ENCODE peak calls at places on chromosomes 3 and 15, in four cellular contexts. Z is epithelial cell of esophagus, C is left ventricle myocardium inferior, D is fibroblast of pulmonary artery. H is an unnamed sample.

GRCh38 chr3:126342991-126343661 is 14.1 kb downstream of the KLF15 start:
- DNase-seq in Z (no peak), C (no peak), D (peak; percentile 11), H (peak; percentile 33)

GRCh38 chr15:60601098-60601497 is 122.2 kb upstream of the ICE2 start:
- DNase-seq in D (no peak), Z (no peak), C (no peak), H (no peak)

GRCh38 chr3:143597774-143598652 is 250.3 kb downstream of the SLC9A9 start:
- DNase-seq in C (no peak), D (no peak), Z (peak; percentile 38), H (no peak)

GRCh38 chr15:43186003-43186353 is 775 bp downstream of the CCNDBP1 start:
- DNase-seq in C (no peak), Z (no peak), D (no peak), H (no peak)

GRCh38 chr3:118833075-118833474 is 201.6 kb downstream of the IGSF11 start:
- DNase-seq in C (no peak), D (no peak), Z (no peak), H (no peak)

GRCh38 chr3:187714404-187714979 is 12.1 kb upstream of the RTP2 start:
- DNase-seq in Z (peak; percentile 80), C (peak; percentile 40), D (peak; percentile 82), H (peak; percentile 88)

GRCh38 chr3:181613191-181613590 is 98.5 kb upstream of the SOX2 start:
- DNase-seq in Z (no peak), C (no peak), D (no peak), H (no peak)

GRCh38 chr15:87038404-87038803 is 958.7 kb downstream of the AGBL1 start:
- DNase-seq in Z (no peak), C (no peak), D (no peak), H (no peak)

GRCh38 chr15:96347181-96348111 is 16.9 kb downstream of the NR2F2 start:
- DNase-seq in Z (peak; percentile 73), C (peak; percentile 43), D (peak; percentile 80), H (peak; percentile 84)

GRCh38 chr3:127135241-127136023 is 57.5 kb upstream of the PRR23E start:
- DNase-seq in C (peak; percentile 51), Z (peak; percentile 8), D (peak; percentile 11), H (peak; percentile 22)

GRCh38 chr15:66878761-66879160 is 176.7 kb downstream of the SMAD6 start:
- DNase-seq in C (no peak), Z (no peak), D (no peak), H (no peak)

GRCh38 chr15:76139368-76140068 is 79.7 kb downstream of the TMEM266 start:
- DNase-seq in Z (peak; percentile 82), D (peak; percentile 84), C (peak; percentile 49), H (peak; percentile 87)

DNA sequence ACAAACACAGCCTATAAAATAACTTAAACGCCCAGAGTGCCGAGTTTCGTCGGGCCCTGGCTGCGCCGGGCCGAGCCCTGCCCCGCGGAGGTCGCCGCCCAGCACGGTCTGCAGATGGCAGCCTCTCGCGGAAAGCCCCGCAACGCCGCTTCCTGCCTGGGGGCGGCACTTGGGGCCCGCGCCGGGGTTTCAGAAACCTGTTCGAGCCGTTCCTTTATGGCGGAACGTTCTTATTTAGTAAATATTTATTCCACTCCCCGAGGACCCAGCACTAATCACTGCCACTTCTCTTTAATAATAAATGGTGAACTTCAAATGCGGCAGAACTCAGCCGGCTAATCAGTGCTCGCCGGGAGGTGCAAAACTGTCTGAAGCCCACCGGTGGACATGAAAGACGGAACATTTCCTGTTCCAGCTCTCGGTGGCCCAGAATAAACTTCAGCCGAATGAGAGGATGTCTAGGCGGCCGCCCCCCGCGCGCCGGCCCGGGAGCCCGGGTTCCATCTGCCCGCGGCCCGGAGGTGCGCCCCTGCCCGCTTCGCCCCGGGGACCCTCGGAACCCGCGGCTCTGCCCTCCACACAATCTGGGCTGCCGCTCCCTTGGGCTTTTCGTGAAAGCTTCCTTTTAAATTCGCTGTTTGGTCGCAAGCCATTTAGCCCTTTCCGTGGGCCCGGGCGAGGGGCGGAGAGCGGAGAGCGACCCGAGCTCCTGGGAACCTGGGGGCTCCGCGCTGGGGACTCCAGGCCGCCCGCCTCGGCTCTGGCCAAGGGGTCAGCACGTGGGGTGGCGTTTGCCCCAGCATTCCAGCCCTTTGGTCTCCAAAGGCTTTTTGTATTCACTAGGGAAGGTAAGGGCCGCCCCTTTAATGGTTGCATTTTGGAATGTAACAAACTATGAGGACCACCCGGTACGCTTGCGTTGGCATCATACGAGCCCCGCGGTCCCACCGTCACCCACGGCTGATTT is 110.8 kb upstream of the ATP11B start:
- DNase-seq in D (peak; percentile 43), C (peak; percentile 34), Z (peak; percentile 57), H (peak; percentile 53)
- TF ChIP-seq CTCF in D (peak; percentile 10), C (peak; percentile 50), Z (no peak), H (peak; percentile 13)

DNA sequence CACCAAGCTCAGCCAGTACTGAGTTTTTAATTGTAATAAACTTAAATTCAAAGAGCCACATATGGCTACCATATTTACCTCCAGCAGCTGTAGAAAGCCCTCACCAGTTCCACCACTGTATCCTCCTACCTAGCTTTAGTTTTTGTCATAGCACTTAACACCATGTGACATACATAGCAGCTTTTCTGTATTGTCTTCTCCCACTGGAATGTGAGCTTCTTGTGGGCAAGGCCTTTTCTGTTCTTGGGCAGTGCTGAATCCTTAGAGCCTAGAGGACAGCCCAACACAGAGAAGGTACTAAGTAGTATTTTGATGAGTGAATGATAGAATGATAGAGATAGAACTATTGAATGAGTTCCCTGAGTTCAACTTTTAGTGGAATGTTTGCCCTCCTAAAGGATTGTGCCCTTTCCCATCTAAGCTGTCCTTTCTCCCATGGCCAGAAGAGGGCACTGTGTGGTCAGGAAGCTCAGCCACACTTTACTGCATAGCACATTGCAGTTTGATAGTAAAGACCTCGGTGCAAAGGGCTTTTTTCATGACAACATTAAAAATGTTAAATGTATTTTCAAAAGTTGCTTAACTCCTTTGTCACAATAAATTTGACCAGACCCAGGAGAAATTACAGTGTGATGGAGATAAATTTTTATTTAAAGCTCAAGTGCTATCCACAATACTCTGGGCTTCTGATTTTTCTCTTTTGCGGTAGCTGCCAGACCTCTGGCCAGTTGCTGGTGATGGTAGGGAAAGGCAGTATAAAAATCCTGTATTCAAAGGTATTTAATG is 115.8 kb downstream of the GHSR start:
- DNase-seq in Z (peak; percentile 63), C (peak; percentile 37), D (peak; percentile 75), H (peak; percentile 72)
- H3K4me3 ChIP-seq in Z (no peak overlapping the region), C (no peak overlapping the region), D (no peak overlapping the region), H (no peak overlapping the region)

GRCh38 chr3:39260957-39261356 is 18.9 kb downstream of the CX3CR1 start:
- DNase-seq in D (peak; percentile 94), Z (peak; percentile 95), C (peak; percentile 84), H (peak; percentile 94)
- TF ChIP-seq CTCF in D (peak; percentile 56), Z (peak; percentile 61), C (peak; percentile 70), H (peak; percentile 55)

GRCh38 chr3:29280675-29281264 is at the start of gene RBMS3:
- DNase-seq in D (peak; percentile 98), C (peak; percentile 86), Z (peak; percentile 89), H (peak; percentile 98)

GRCh38 chr3:29279276-29279675 is 1.6 kb upstream of the RBMS3 start:
- DNase-seq in C (no peak), D (no peak), Z (no peak), H (no peak)

GRCh38 chr3:29277249-29277648 is 3.6 kb upstream of the RBMS3 start:
- DNase-seq in D (no peak), C (no peak), Z (no peak), H (no peak)

GRCh38 chr3:29281265-29282228 is 676 bp downstream of the RBMS3 start:
- DNase-seq in Z (peak; percentile 74), C (no peak), D (peak; percentile 74), H (peak; percentile 70)

DNA sequence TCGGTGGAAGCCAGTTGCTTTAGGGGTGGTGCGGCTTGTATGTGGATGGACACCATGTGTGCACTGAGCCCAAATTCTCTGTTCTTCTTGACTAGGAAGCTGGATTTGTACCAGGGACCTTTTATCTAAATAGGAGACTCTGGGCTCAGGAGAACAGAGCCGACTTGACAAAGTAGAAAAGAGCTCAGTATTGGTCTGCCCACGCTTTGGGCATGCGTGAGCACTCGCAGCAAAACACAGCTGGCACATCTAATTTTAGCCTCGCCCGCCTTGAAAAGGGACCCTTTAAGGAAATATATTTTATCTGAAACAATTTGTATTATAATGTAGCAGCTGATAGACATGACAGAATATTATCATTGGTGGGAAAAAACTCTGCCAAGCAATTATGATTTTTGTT is 1.0 kb upstream of the RBMS3 start:
- DNase-seq in D (peak; percentile 42), C (no peak), Z (peak; percentile 35), H (no peak)
- H3K4me3 ChIP-seq in D (peak overlapping the region; percentile 84), C (peak overlapping the region; percentile 80), Z (peak overlapping the region; percentile 72), H (no peak overlapping the region)

GRCh38 chr15:78242128-78242527 is 7.8 kb upstream of the ACSBG1 start:
- DNase-seq in C (no peak), Z (peak; percentile 17), D (peak; percentile 9), H (peak; percentile 14)
- TF ChIP-seq CTCF in C (peak; percentile 47), Z (peak; percentile 38), D (peak; percentile 51), H (peak; percentile 59)

DNA sequence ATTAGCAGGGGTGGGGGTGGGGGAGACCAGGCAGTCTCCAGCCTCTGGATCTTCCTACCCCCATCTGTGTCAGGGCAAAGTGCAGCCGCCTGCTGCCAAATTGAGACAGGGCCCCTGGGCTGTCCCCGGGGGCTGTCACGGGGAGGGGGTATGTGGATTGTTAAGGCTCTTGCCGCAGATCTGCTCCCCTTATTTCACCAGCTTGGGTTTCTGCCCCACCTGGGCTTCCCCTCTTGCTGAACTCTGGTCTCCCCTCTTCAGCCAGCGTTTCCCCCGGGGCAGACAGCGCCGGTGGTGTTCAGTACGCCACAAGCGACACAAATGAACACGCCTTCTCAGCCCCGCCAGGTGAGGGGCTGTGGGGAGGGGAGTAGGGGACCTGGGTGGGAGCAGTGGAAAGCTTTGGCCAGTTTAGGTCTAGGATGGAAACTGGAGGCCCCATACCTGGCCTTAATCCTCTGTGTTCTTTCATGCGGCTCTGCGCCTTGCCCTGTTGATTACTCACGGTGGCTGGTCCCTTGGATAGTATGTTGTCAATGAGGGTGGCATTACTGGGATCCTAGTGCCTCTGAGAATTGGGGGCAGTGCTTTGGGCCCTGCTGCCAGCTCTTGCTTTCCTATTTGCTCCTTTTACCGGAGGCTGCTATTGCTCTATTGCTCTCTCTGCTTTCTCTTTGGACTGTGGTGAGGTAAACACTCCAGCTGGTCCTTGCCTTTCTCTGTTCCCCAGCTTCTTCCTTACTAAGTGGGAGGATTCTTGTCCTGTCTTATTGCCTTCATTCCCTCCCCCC is 1.7 kb downstream of the EIF4G1 start:
- DNase-seq in C (no peak), Z (no peak), D (peak; percentile 34), H (peak; percentile 47)
- H3K4me3 ChIP-seq in C (peak overlapping the region; percentile 83), Z (peak overlapping the region; percentile 88), D (peak overlapping the region; percentile 92), H (peak overlapping the region; percentile 89)

GRCh38 chr3:171183042-171183441 is 156.5 kb upstream of the SLC2A2 start:
- DNase-seq in Z (peak; percentile 40), C (no peak), D (peak; percentile 60), H (peak; percentile 61)
- TF ChIP-seq CTCF in Z (peak; percentile 44), C (no peak), D (peak; percentile 41), H (peak; percentile 65)

H was measured in choroid plexus epithelial cell.